ENCODE peak calls at places on chromosomes 7 and 10, in ten cellular contexts. E, D, Z, T, U, W, H, B, G and K are unnamed samples.

GRCh38 chr10:80504158-80504811 is 33.4 kb upstream of the SH2D4B start:
- DNase-seq in D (no peak), Z (no peak), H (no peak), T (no peak), U (no peak), W (no peak), E (no peak), B (no peak), G (no peak), K (no peak)

GRCh38 chr7:3338161-3338560 is 37.1 kb downstream of the SDK1 start:
- DNase-seq in T (no peak), E (no peak), U (no peak), G (no peak), H (no peak), W (no peak), B (no peak), Z (no peak), D (no peak), K (no peak)

GRCh38 chr7:27593226-27593625 is 69.5 kb downstream of the HIBADH start:
- DNase-seq in E (no peak), T (no peak), D (no peak), G (no peak), Z (no peak), W (no peak), B (no peak), H (no peak), U (no peak), K (no peak)

GRCh38 chr7:326845-327304 is 36.9 kb downstream of the FOXL3 start:
- DNase-seq in W (no peak), G (no peak), E (no peak), B (no peak), T (peak), D (no peak), H (no peak), U (no peak), Z (peak), K (no peak)

GRCh38 chr10:130737622-130738021 is 573.9 kb downstream of the TCERG1L start:
- DNase-seq in W (no peak), D (no peak), U (no peak), G (no peak), T (no peak), Z (no peak), H (no peak), B (no peak), E (no peak), K (no peak)

GRCh38 chr7:156640949-156641485 is 443 bp downstream of the RNF32 start:
- DNase-seq in H (no peak), D (peak), W (no peak), E (no peak), B (no peak), U (no peak), G (no peak), Z (peak), T (peak), K (no peak)

GRCh38 chr10:80277567-80278250 is 11.7 kb downstream of the MAT1A start:
- DNase-seq in Z (no peak), E (no peak), U (no peak), G (no peak), H (no peak), W (no peak), T (no peak), D (no peak), B (no peak), K (no peak)

GRCh38 chr10:125169915-125170314 is 9.6 kb upstream of the CTBP2 start:
- DNase-seq in T (no peak), U (no peak), B (no peak), D (no peak), G (no peak), E (no peak), Z (no peak), W (no peak), H (no peak), K (no peak)

GRCh38 chr7:98831641-98832221 is 38.1 kb downstream of the TMEM130 start:
- DNase-seq in T (no peak), E (peak), D (no peak), G (peak), U (no peak), B (no peak), W (peak), Z (peak), H (peak), K (no peak)

GRCh38 chr10:1048349-1048731 is 579 bp downstream of the IDI1 start:
- DNase-seq in D (no peak), W (no peak), T (peak), E (no peak), B (no peak), U (peak), G (no peak), H (no peak), Z (no peak), K (peak)

GRCh38 chr7:91288208-91288824 is 24.1 kb downstream of the FZD1 start:
- DNase-seq in Z (peak), B (no peak), U (no peak), W (no peak), H (peak), D (no peak), G (peak), E (peak), T (peak), K (no peak)

GRCh38 chr7:123024989-123025758 is 29.7 kb upstream of the TAS2R16 start:
- DNase-seq in T (no peak), D (no peak), U (no peak), G (no peak), E (no peak), W (no peak), B (no peak), Z (peak), H (no peak), K (no peak)

GRCh38 chr7:353746-354325 is 63.9 kb downstream of the FOXL3 start:
- DNase-seq in H (no peak), W (no peak), G (no peak), D (peak), Z (no peak), U (no peak), T (no peak), E (no peak), B (peak), K (no peak)

GRCh38 chr7:17233643-17234397 is 64.6 kb upstream of the AHR start:
- DNase-seq in T (no peak), B (no peak), G (no peak), Z (peak), H (no peak), W (no peak), E (no peak), U (peak), D (no peak), K (peak)

GRCh38 chr7:46934198-46934825 is 647.6 kb downstream of the TNS3 start:
- DNase-seq in E (no peak), G (no peak), U (no peak), D (no peak), T (no peak), B (no peak), H (no peak), W (no peak), Z (peak), K (no peak)

GRCh38 chr10:78974409-78975317 is 94.1 kb upstream of the ZMIZ1 start:
- DNase-seq in E (peak), U (peak), D (peak), G (peak), T (peak), Z (peak), W (peak), H (peak), B (peak), K (peak)

GRCh38 chr7:70178206-70178605 is 579.9 kb downstream of the AUTS2 start:
- DNase-seq in H (no peak), G (no peak), W (no peak), T (no peak), E (no peak), U (no peak), B (no peak), Z (no peak), D (no peak), K (no peak)

GRCh38 chr10:34797155-34797554 is 17.9 kb downstream of the PARD3 start:
- DNase-seq in B (no peak), D (no peak), G (no peak), Z (no peak), H (no peak), W (no peak), T (no peak), E (no peak), U (no peak), K (no peak)

GRCh38 chr7:129401228-129401967 is 32.8 kb upstream of the STRIP2 start:
- DNase-seq in U (no peak), B (no peak), G (no peak), H (no peak), Z (no peak), D (peak), T (no peak), E (no peak), W (no peak), K (no peak)

GRCh38 chr10:29611796-29612381 is 22.9 kb downstream of the SVIL start:
- DNase-seq in H (no peak), B (no peak), Z (no peak), G (no peak), E (no peak), T (no peak), U (no peak), W (no peak), D (no peak), K (no peak)

GRCh38 chr10:46555713-46556514 is 544 bp downstream of the GPRIN2 start:
- DNase-seq in Z (no peak), W (no peak), D (no peak), U (peak), B (no peak), H (peak), T (no peak), E (no peak), G (peak), K (no peak)

GRCh38 chr7:46653848-46654247 is 732.8 kb upstream of the IGFBP3 start:
- DNase-seq in W (no peak), H (no peak), D (no peak), E (no peak), B (no peak), T (no peak), U (no peak), Z (no peak), G (no peak), K (no peak)